ENCODE peak calls at places on chromosome 7, in ten cellular contexts. E is T-helper 2 cell; M is AG10803; N is MCF 10A; F is sciatic nerve; Y is frontal cortex; X is activated CD8-positive, alpha-beta T cell treated with anti-CD3 and anti-CD28 coated beads for 36 hours; D is HuH-7; H is H9; A is EL. S is an unnamed sample.

GRCh38 chr7:7498881-7499280 is 36.8 kb downstream of the COL28A1 start:
- DNase-seq in H (no peak), Y (no peak), A (no peak), E (no peak), D (no peak), M (no peak), N (no peak), F (no peak), X (no peak), S (no peak)

GRCh38 chr7:131194070-131194865 is 133.4 kb upstream of the MKLN1 start:
- DNase-seq in F (no peak), N (peak), X (no peak), M (no peak), H (no peak), Y (no peak), E (no peak), D (no peak), A (no peak), S (no peak)

GRCh38 chr7:5388273-5388866 is 35.3 kb downstream of the TNRC18 start:
- DNase-seq in A (no peak), X (no peak), Y (no peak), F (no peak), H (no peak), E (no peak), N (no peak), M (no peak), D (no peak), S (no peak)

GRCh38 chr7:73840715-73841379 is 1.5 kb downstream of the METTL27 start:
- DNase-seq in H (no peak), F (no peak), X (no peak), M (no peak), Y (no peak), A (no peak), D (no peak), N (no peak), E (no peak), S (no peak)

GRCh38 chr7:80127412-80128150 is 7.0 kb upstream of the GNAI1 start:
- DNase-seq in M (no peak), A (no peak), E (no peak), D (peak), X (no peak), H (peak), N (no peak), F (no peak), Y (peak), S (no peak)

GRCh38 chr7:101094791-101095375 is 9.6 kb downstream of the TRIM56 start:
- DNase-seq in M (peak), H (peak), X (peak), F (no peak), A (peak), Y (no peak), E (peak), N (peak), D (peak), S (peak)

GRCh38 chr7:131040467-131040932 is 287.2 kb upstream of the MKLN1 start:
- DNase-seq in D (peak), H (peak), X (peak), E (peak), M (peak), F (no peak), Y (peak), N (peak), A (peak), S (peak)

GRCh38 chr7:100195222-100195621 is 17.5 kb downstream of the STAG3 start:
- DNase-seq in D (no peak), N (no peak), F (no peak), A (no peak), H (no peak), M (no peak), Y (no peak), E (no peak), X (no peak), S (no peak)

GRCh38 chr7:140010194-140010895 is 52.4 kb downstream of the PARP12 start:
- DNase-seq in F (no peak), M (no peak), N (no peak), H (no peak), E (no peak), X (no peak), A (no peak), Y (no peak), D (no peak), S (no peak)

GRCh38 chr7:66413379-66414114 is 208.4 kb downstream of the TPST1 start:
- DNase-seq in D (peak), X (peak), E (peak), A (peak), H (peak), F (peak), N (peak), Y (peak), M (peak), S (peak)

GRCh38 chr7:131383417-131383816 is 55.7 kb downstream of the MKLN1 start:
- DNase-seq in M (no peak), E (no peak), N (no peak), X (no peak), H (no peak), D (no peak), A (peak), Y (no peak), F (no peak), S (no peak)

GRCh38 chr7:122413339-122413738 is 108.8 kb upstream of the FEZF1 start:
- DNase-seq in D (no peak), H (no peak), F (no peak), A (no peak), N (no peak), M (no peak), Y (no peak), E (no peak), X (no peak), S (no peak)

GRCh38 chr7:28155964-28156363 is 24.6 kb downstream of the JAZF1 start:
- DNase-seq in F (no peak), E (no peak), M (peak), H (no peak), N (peak), A (peak), Y (no peak), D (no peak), X (no peak), S (no peak)

GRCh38 chr7:44100458-44101303 is 3.5 kb upstream of the AEBP1 start:
- DNase-seq in H (no peak), A (peak), E (no peak), D (no peak), X (no peak), N (no peak), F (no peak), M (peak), Y (no peak), S (no peak)

GRCh38 chr7:138618506-138618905 is 82.7 kb downstream of the SVOPL start:
- DNase-seq in F (no peak), A (no peak), M (no peak), Y (no peak), H (no peak), N (no peak), E (no peak), D (no peak), X (no peak), S (no peak)

GRCh38 chr7:159151231-159151630 is 6.6 kb upstream of the VIPR2 start:
- DNase-seq in A (no peak), H (no peak), Y (no peak), M (no peak), X (no peak), E (no peak), N (no peak), D (no peak), F (no peak), S (no peak)

GRCh38 chr7:13850185-13850752 is 139.2 kb downstream of the ETV1 start:
- DNase-seq in D (peak), F (no peak), N (peak), H (no peak), E (peak), A (peak), X (peak), Y (no peak), M (peak), S (peak)

GRCh38 chr7:118938845-118939244 is 714.3 kb downstream of the ANKRD7 start:
- DNase-seq in A (no peak), E (no peak), H (no peak), Y (no peak), F (no peak), N (no peak), X (no peak), M (no peak), D (no peak), S (no peak)

GRCh38 chr7:90816511-90817142 is 220.5 kb downstream of the CDK14 start:
- DNase-seq in D (no peak), A (peak), X (no peak), F (no peak), N (peak), Y (no peak), E (peak), H (no peak), M (peak), S (peak)

GRCh38 chr7:94701555-94701973 is 45.6 kb upstream of the SGCE start:
- DNase-seq in Y (no peak), N (no peak), M (peak), D (peak), H (no peak), F (no peak), E (no peak), A (peak), X (no peak), S (no peak)

GRCh38 chr7:154532771-154533170 is 470.2 kb downstream of the PAXIP1 start:
- DNase-seq in Y (no peak), N (no peak), M (no peak), H (no peak), A (no peak), E (no peak), F (no peak), X (no peak), D (no peak), S (no peak)

GRCh38 chr7:21945374-21946227 is at the start of gene CDCA7L:
- DNase-seq in N (peak), E (peak), F (peak), X (peak), H (peak), M (peak), A (peak), D (peak), Y (peak), S (peak)